ENCODE peak calls at places on chromosome 9, in four cellular contexts. One of them, this sample, is unnamed. For H3K36me3, the result is how much of the 10 kb centered on the place peaks cover.

GRCh38 chr9:133707065-133707760 is 30.9 kb downstream of the SARDH start:
- DNase-seq in K562: no peak
- DNase-seq in pancreas: no peak
- DNase-seq in GM23248: peak
- DNase-seq in this sample: peak

GRCh38 chr9:96327694-96328352 is 25.8 kb upstream of the HSD17B3 start:
- DNase-seq in K562: peak
- DNase-seq in pancreas: peak
- DNase-seq in GM23248: peak
- DNase-seq in this sample: no peak

GRCh38 chr9:136688274-136689107 is 1.2 kb upstream of the AGPAT2 start:
- DNase-seq in K562: no peak
- DNase-seq in pancreas: peak
- DNase-seq in GM23248: no peak
- DNase-seq in this sample: no peak

GRCh38 chr9:123509646-123510045 is 153.6 kb downstream of the CRB2 start:
- DNase-seq in K562: no peak
- DNase-seq in pancreas: no peak
- DNase-seq in GM23248: no peak
- DNase-seq in this sample: no peak

GRCh38 chr9:35611230-35611797 is 6.3 kb downstream of the TESK1 start:
- DNase-seq in K562: peak
- DNase-seq in pancreas: no peak
- DNase-seq in GM23248: peak
- DNase-seq in this sample: peak

GRCh38 chr9:107999011-107999410 is 509.4 kb upstream of the KLF4 start:
- DNase-seq in K562: no peak
- DNase-seq in pancreas: no peak
- DNase-seq in GM23248: no peak
- DNase-seq in this sample: no peak

GRCh38 chr9:71048271-71048670 is 73.2 kb downstream of the TRPM3 start:
- DNase-seq in K562: no peak
- DNase-seq in pancreas: no peak
- DNase-seq in GM23248: no peak
- DNase-seq in this sample: no peak

GRCh38 chr9:108543251-108543768 is 312.5 kb downstream of the ACTL7B start:
- DNase-seq in K562: no peak
- DNase-seq in pancreas: no peak
- DNase-seq in GM23248: peak
- DNase-seq in this sample: no peak

GRCh38 chr9:108934323-108934885 is at the start of gene ABITRAM:
- DNase-seq in K562: peak
- DNase-seq in pancreas: peak
- DNase-seq in GM23248: peak
- DNase-seq in this sample: peak

GRCh38 chr9:78314953-78315870 is 18.3 kb downstream of the PSAT1 start:
- DNase-seq in K562: no peak
- DNase-seq in pancreas: no peak
- DNase-seq in GM23248: peak
- DNase-seq in this sample: no peak

GRCh38 chr9:88280816-88281382 is 107.3 kb upstream of the SPIN1 start:
- DNase-seq in K562: no peak
- DNase-seq in pancreas: no peak
- DNase-seq in GM23248: peak
- DNase-seq in this sample: no peak

GRCh38 chr9:120578614-120579013 is 1.4 kb downstream of the CDK5RAP2 start:
- DNase-seq in K562: no peak
- DNase-seq in pancreas: no peak
- DNase-seq in GM23248: no peak
- DNase-seq in this sample: no peak

GRCh38 chr9:92645041-92645440 is 24.9 kb downstream of the IPPK start:
- DNase-seq in K562: no peak
- DNase-seq in pancreas: no peak
- DNase-seq in GM23248: no peak
- DNase-seq in this sample: peak

GRCh38 chr9:89978185-89978584 is 373.4 kb downstream of the GADD45G start:
- DNase-seq in K562: peak
- DNase-seq in pancreas: no peak
- DNase-seq in GM23248: peak
- DNase-seq in this sample: no peak

GRCh38 chr9:33158555-33159057 is 8.5 kb downstream of the B4GALT1 start:
- DNase-seq in K562: no peak
- DNase-seq in pancreas: no peak
- DNase-seq in GM23248: no peak
- DNase-seq in this sample: no peak

GRCh38 chr9:81798606-81799005 is 109.3 kb upstream of the TLE1 start:
- DNase-seq in K562: no peak
- DNase-seq in pancreas: no peak
- DNase-seq in GM23248: no peak
- DNase-seq in this sample: no peak

GRCh38 chr9:10614201-10614870 is 1.5 kb upstream of the PTPRD start:
- DNase-seq in K562: no peak
- DNase-seq in pancreas: no peak
- DNase-seq in GM23248: no peak
- DNase-seq in this sample: no peak

GRCh38 chr9:96655198-96655851 is at the start of gene PRXL2C:
- DNase-seq in K562: peak
- DNase-seq in pancreas: peak
- DNase-seq in GM23248: peak
- DNase-seq in this sample: peak

GRCh38 chr9:110623462-110624025 is 44.0 kb upstream of the SVEP1 start:
- DNase-seq in K562: peak
- DNase-seq in pancreas: peak
- DNase-seq in GM23248: peak
- DNase-seq in this sample: no peak

GRCh38 chr9:15707000-15707399 is 154.2 kb downstream of the CCDC171 start:
- DNase-seq in K562: no peak
- DNase-seq in pancreas: no peak
- DNase-seq in GM23248: no peak
- DNase-seq in this sample: no peak

GRCh38 chr9:124885551-124885950 is 23.6 kb downstream of the ARPC5L start:
- DNase-seq in K562: no peak
- DNase-seq in pancreas: no peak
- DNase-seq in GM23248: no peak
- DNase-seq in this sample: no peak

GRCh38 chr9:34995288-34996060 is 5.9 kb downstream of the DNAJB5 start:
- DNase-seq in K562: peak
- DNase-seq in pancreas: no peak
- DNase-seq in GM23248: peak
- DNase-seq in this sample: no peak

GRCh38 chr9:129054163-129054851 is 17.9 kb downstream of the MIGA2 start:
- DNase-seq in K562: no peak
- DNase-seq in pancreas: no peak
- DNase-seq in GM23248: no peak
- DNase-seq in this sample: no peak

GRCh38 chr9:108057421-108058136 is 568.0 kb upstream of the KLF4 start:
- DNase-seq in K562: no peak
- DNase-seq in pancreas: no peak
- DNase-seq in GM23248: peak
- DNase-seq in this sample: no peak

GRCh38 chr9:90343360-90343759 is 299.3 kb downstream of the DIRAS2 start:
- DNase-seq in K562: no peak
- DNase-seq in pancreas: no peak
- DNase-seq in GM23248: peak
- DNase-seq in this sample: no peak

GRCh38 chr9:115395511-115396021 is 277.6 kb upstream of the TNC start:
- DNase-seq in K562: no peak
- DNase-seq in pancreas: no peak
- DNase-seq in GM23248: no peak
- DNase-seq in this sample: no peak

GRCh38 chr9:93301291-93301811 is 117.4 kb downstream of the WNK2 start:
- DNase-seq in K562: no peak
- DNase-seq in pancreas: no peak
- DNase-seq in GM23248: no peak
- DNase-seq in this sample: peak

GRCh38 chr9:91001146-91001611 is 199.6 kb downstream of the SYK start:
- DNase-seq in K562: no peak
- DNase-seq in pancreas: peak
- DNase-seq in GM23248: peak
- DNase-seq in this sample: no peak

GRCh38 chr9:75602074-75602473 is 288.4 kb upstream of the PCSK5 start:
- DNase-seq in K562: no peak
- DNase-seq in pancreas: no peak
- DNase-seq in GM23248: no peak
- DNase-seq in this sample: no peak

GRCh38 chr9:136634904-136635303 is 27.8 kb upstream of the EGFL7 start:
- DNase-seq in K562: no peak
- DNase-seq in pancreas: no peak
- DNase-seq in GM23248: peak
- DNase-seq in this sample: no peak

GRCh38 chr9:134252084-134252830 is 74.0 kb upstream of the RXRA start:
- DNase-seq in K562: no peak
- DNase-seq in pancreas: no peak
- DNase-seq in GM23248: no peak
- DNase-seq in this sample: no peak

GRCh38 chr9:120652902-120653301 is 61.4 kb downstream of the MEGF9 start:
- DNase-seq in K562: no peak
- DNase-seq in pancreas: no peak
- DNase-seq in GM23248: no peak
- DNase-seq in this sample: no peak

GRCh38 chr9:108035485-108035884 is 545.9 kb upstream of the KLF4 start:
- DNase-seq in K562: no peak
- DNase-seq in pancreas: no peak
- DNase-seq in GM23248: peak
- DNase-seq in this sample: no peak

GRCh38 chr9:113879318-113879717 is 3.2 kb downstream of the ZNF618 start:
- DNase-seq in K562: peak
- DNase-seq in pancreas: no peak
- DNase-seq in GM23248: no peak
- DNase-seq in this sample: no peak

GRCh38 chr9:77495834-77496671 is 152.1 kb downstream of the GNA14 start:
- DNase-seq in K562: no peak
- DNase-seq in pancreas: no peak
- DNase-seq in GM23248: peak
- DNase-seq in this sample: no peak

GRCh38 chr9:136856078-136856474 is 3.9 kb downstream of the MAMDC4 start:
- DNase-seq in K562: no peak
- DNase-seq in pancreas: peak
- DNase-seq in GM23248: no peak
- DNase-seq in this sample: no peak

GRCh38 chr9:123360161-123361085 is 4.4 kb downstream of the CRB2 start:
- DNase-seq in K562: peak
- DNase-seq in pancreas: peak
- DNase-seq in GM23248: no peak
- DNase-seq in this sample: no peak

GRCh38 chr9:85268024-85268610 is 473.6 kb downstream of the AGTPBP1 start:
- DNase-seq in K562: no peak
- DNase-seq in pancreas: no peak
- DNase-seq in GM23248: no peak
- DNase-seq in this sample: no peak

GRCh38 chr9:133463864-133464615 is 4.3 kb downstream of the CACFD1 start:
- DNase-seq in K562: no peak
- DNase-seq in pancreas: no peak
- DNase-seq in GM23248: peak
- DNase-seq in this sample: no peak

GRCh38 chr9:126885089-126885753 is 24.8 kb downstream of the ZBTB34 start:
- DNase-seq in K562: no peak
- DNase-seq in pancreas: no peak
- DNase-seq in GM23248: peak
- DNase-seq in this sample: no peak

GRCh38 chr9:126880947-126881332 is 20.5 kb downstream of the ZBTB34 start:
- DNase-seq in K562: no peak
- DNase-seq in pancreas: no peak
- DNase-seq in GM23248: no peak
- DNase-seq in this sample: no peak

GRCh38 chr9:126886194-126886830 is 25.9 kb downstream of the ZBTB34 start:
- DNase-seq in K562: no peak
- DNase-seq in pancreas: no peak
- DNase-seq in GM23248: no peak
- DNase-seq in this sample: no peak

GRCh38 chr9:126882746-126883145 is 22.3 kb downstream of the ZBTB34 start:
- DNase-seq in K562: no peak
- DNase-seq in pancreas: no peak
- DNase-seq in GM23248: no peak
- DNase-seq in this sample: no peak

GRCh38 chr9:126883636-126884035 is 23.2 kb downstream of the ZBTB34 start:
- DNase-seq in K562: peak
- DNase-seq in pancreas: no peak
- DNase-seq in GM23248: no peak
- DNase-seq in this sample: peak
- H3K36me3 ChIP-seq in K562: under half
- H3K36me3 ChIP-seq in pancreas: under half
- H3K36me3 ChIP-seq in GM23248: under half
- H3K36me3 ChIP-seq in this sample: half or more

GRCh38 chr9:130122465-130122864 is 49.7 kb upstream of the NCS1 start:
- DNase-seq in K562: no peak
- DNase-seq in pancreas: no peak
- DNase-seq in GM23248: no peak
- DNase-seq in this sample: peak
- H3K36me3 ChIP-seq in K562: under half
- H3K36me3 ChIP-seq in pancreas: under half
- H3K36me3 ChIP-seq in GM23248: under half
- H3K36me3 ChIP-seq in this sample: half or more

GRCh38 chr9:135523521-135524129 is 2.4 kb downstream of the LCN1 start:
- DNase-seq in K562: no peak
- DNase-seq in pancreas: no peak
- DNase-seq in GM23248: peak
- DNase-seq in this sample: no peak
- H3K36me3 ChIP-seq in K562: under half
- H3K36me3 ChIP-seq in pancreas: under half
- H3K36me3 ChIP-seq in GM23248: under half
- H3K36me3 ChIP-seq in this sample: under half

DNA sequence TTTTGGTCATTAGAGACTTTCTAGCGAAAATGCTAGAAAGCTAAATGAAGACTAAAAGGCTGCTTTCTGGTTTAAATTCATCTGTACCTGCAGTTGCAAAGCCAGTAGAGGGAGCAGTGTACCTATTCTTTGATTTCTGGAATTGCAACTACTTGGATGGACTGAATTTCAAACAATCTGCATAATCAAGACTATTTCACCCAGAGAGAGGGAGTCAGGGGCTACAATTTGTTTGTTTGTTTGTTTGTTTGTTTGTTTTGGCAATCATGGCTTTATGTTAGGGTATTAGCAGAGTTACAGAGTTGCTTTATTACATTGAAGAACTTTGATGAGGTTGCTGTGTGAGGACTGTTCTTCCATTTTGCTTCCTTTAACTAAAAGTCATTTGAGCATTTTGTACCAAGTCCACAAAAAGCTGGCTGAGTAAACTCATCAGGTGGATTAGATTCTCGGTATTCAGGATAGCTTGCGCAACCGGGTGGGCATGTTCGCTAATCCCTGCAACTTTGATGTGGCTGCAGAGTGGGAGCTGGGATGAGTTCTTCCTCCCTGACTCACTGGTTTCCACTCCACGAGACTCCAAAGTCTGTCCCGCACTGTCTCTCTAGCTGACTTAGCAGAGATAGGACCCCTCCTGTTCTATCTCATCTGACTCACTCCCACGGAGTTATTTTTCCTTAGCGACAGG is 80.0 kb upstream of the TUT7 start:
- DNase-seq in K562: peak
- DNase-seq in pancreas: no peak
- DNase-seq in GM23248: peak
- DNase-seq in this sample: no peak
- H3K36me3 ChIP-seq in K562: under half
- H3K36me3 ChIP-seq in pancreas: under half
- H3K36me3 ChIP-seq in GM23248: under half
- H3K36me3 ChIP-seq in this sample: under half

This sample was measured in spleen.